ENCODE peak calls at places on chromosomes 3 and 15, in nine cellular contexts. V is neural progenitor cell, L is mucosa of descending colon, P is transverse colon, U is mammary epithelial cell, K is uterus, N is IMR-90, X is esophagus muscularis mucosa, D is tibial artery. E is an unnamed sample.

GRCh38 chr15:52709172-52709979 is 30.2 kb upstream of the ATOSA start:
- DNase-seq in V (peak; percentile 89), L (peak; percentile 68), P (peak; percentile 85), U (no peak), K (no peak), N (no peak), X (no peak), D (no peak), E (peak; percentile 68)

GRCh38 chr3:139113766-139114165 is 69.1 kb upstream of the PRR23C start:
- DNase-seq in V (no peak), L (no peak), P (no peak), U (no peak), K (no peak), N (no peak), X (peak; percentile 78), D (no peak), E (no peak)

GRCh38 chr3:47266709-47267489 is 15.7 kb downstream of the KIF9 start:
- DNase-seq in V (no peak), L (no peak), P (peak; percentile 63), U (peak; percentile 93), K (peak; percentile 81), N (peak; percentile 96), X (no peak), D (peak; percentile 70), E (peak; percentile 25)

GRCh38 chr15:63178034-63178433 is 11.4 kb upstream of the RAB8B start:
- DNase-seq in V (no peak), L (no peak), P (no peak), U (no peak), K (no peak), N (no peak), X (no peak), D (no peak), E (no peak)

GRCh38 chr15:51132384-51133139 is 37.9 kb upstream of the TNFAIP8L3 start:
- DNase-seq in V (peak; percentile 61), L (no peak), P (peak; percentile 49), U (peak; percentile 72), K (peak; percentile 74), N (peak; percentile 96), X (no peak), D (peak; percentile 88), E (no peak)

GRCh38 chr15:96553931-96554330 is 223.4 kb downstream of the NR2F2 start:
- DNase-seq in V (no peak), L (no peak), P (no peak), U (peak; percentile 8), K (no peak), N (no peak), X (no peak), D (no peak), E (no peak)

GRCh38 chr3:36738701-36739100 is 25.7 kb downstream of the DCLK3 start:
- DNase-seq in V (no peak), L (no peak), P (no peak), U (no peak), K (no peak), N (no peak), X (no peak), D (no peak), E (no peak)

GRCh38 chr3:29560031-29560430 is 279.2 kb downstream of the RBMS3 start:
- DNase-seq in V (no peak), L (no peak), P (no peak), U (no peak), K (no peak), N (no peak), X (no peak), D (no peak), E (no peak)

GRCh38 chr15:78752492-78753358 is 58.5 kb downstream of the ADAMTS7 start:
- DNase-seq in V (peak; percentile 23), L (no peak), P (no peak), U (no peak), K (no peak), N (no peak), X (no peak), D (no peak), E (no peak)

GRCh38 chr3:113754486-113755159 is 7.8 kb downstream of the ATP6V1A start:
- DNase-seq in V (no peak), L (no peak), P (no peak), U (no peak), K (no peak), N (no peak), X (no peak), D (no peak), E (no peak)

GRCh38 chr3:11476814-11477213 is 166.9 kb downstream of the VGLL4 start:
- DNase-seq in V (no peak), L (no peak), P (no peak), U (no peak), K (no peak), N (no peak), X (no peak), D (no peak), E (no peak)

GRCh38 chr3:195001961-195002861 is 268.7 kb downstream of the XXYLT1 start:
- DNase-seq in V (peak; percentile 75), L (peak; percentile 81), P (peak; percentile 78), U (peak; percentile 52), K (peak; percentile 34), N (peak; percentile 34), X (no peak), D (peak; percentile 63), E (peak; percentile 45)

GRCh38 chr3:47661121-47661752 is 82.6 kb upstream of the CSPG5 start:
- DNase-seq in V (no peak), L (no peak), P (no peak), U (peak; percentile 27), K (peak; percentile 20), N (peak; percentile 85), X (no peak), D (no peak), E (peak; percentile 63)

GRCh38 chr3:168044049-168044448 is 51.7 kb downstream of the GOLIM4 start:
- DNase-seq in V (no peak), L (no peak), P (no peak), U (no peak), K (no peak), N (no peak), X (no peak), D (no peak), E (no peak)

GRCh38 chr3:13465236-13465958 is 14.7 kb upstream of the HDAC11 start:
- DNase-seq in V (no peak), L (no peak), P (no peak), U (no peak), K (no peak), N (no peak), X (no peak), D (peak; percentile 12), E (no peak)

GRCh38 chr15:69524296-69524695 is 71.7 kb downstream of the RPLP1 start:
- DNase-seq in V (peak; percentile 55), L (no peak), P (peak; percentile 35), U (no peak), K (no peak), N (no peak), X (no peak), D (no peak), E (no peak)

GRCh38 chr3:106399773-106400172 is 531.0 kb upstream of the CBLB start:
- DNase-seq in V (peak; percentile 83), L (no peak), P (no peak), U (no peak), K (no peak), N (no peak), X (no peak), D (no peak), E (no peak)
- H3K4me3 ChIP-seq in V (no peak overlapping the region), L (no peak overlapping the region), P (no peak overlapping the region), U (no peak overlapping the region), K (no peak overlapping the region), N (no peak overlapping the region), X (no peak overlapping the region), D (no peak overlapping the region), E (no peak overlapping the region)

DNA sequence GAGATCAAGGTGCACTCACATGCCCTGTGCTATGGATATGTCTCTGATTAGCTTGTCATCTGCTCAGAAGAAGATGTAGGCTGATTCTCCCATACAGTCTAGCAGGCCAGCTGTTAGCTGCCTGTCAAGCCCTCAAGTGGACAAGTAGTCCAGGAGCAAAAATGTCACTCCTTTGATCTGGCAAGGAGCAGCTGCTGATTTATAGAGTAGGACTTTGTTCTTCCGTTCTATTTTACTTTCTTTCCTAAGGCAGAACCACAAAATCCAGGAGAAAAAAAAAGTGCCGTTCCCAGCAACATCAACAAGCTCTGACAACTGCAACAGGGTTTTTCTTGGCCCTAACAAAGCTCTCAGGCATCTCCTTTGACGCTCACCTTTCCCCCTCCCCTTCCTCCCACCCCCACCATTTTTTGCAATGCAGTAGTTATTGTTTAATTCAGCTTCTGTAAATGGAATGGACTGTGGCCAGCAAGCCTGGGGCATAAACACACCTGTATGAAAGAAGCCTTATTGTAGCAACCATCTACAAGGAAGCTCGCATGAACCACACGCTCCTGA is 196.3 kb downstream of the MEIS2 start:
- DNase-seq in V (no peak), L (no peak), P (no peak), U (peak; percentile 89), K (no peak), N (no peak), X (no peak), D (no peak), E (peak; percentile 31)
- H3K4me1 ChIP-seq in V (peaks cover 69% of the 10 kb centered on the region), L (no peaks in the 10 kb centered on the region), P (peaks cover 11% of the 10 kb centered on the region), U (peaks cover 13% of the 10 kb centered on the region), K (no peaks in the 10 kb centered on the region), N (peaks cover 4% of the 10 kb centered on the region), X (peaks cover 19% of the 10 kb centered on the region), D (no peaks in the 10 kb centered on the region), E (no peaks in the 10 kb centered on the region)

GRCh38 chr3:55959681-55960080 is 472.6 kb upstream of the WNT5A start:
- DNase-seq in V (no peak), L (no peak), P (no peak), U (no peak), K (no peak), N (no peak), X (no peak), D (no peak), E (no peak)

GRCh38 chr3:55963611-55964010 is 476.5 kb upstream of the WNT5A start:
- DNase-seq in V (no peak), L (no peak), P (no peak), U (no peak), K (no peak), N (no peak), X (no peak), D (no peak), E (no peak)

GRCh38 chr3:55955891-55956477 is 468.9 kb upstream of the WNT5A start:
- DNase-seq in V (no peak), L (no peak), P (no peak), U (no peak), K (no peak), N (peak; percentile 3), X (no peak), D (no peak), E (no peak)

GRCh38 chr3:55964491-55964980 is 477.4 kb upstream of the WNT5A start:
- DNase-seq in V (no peak), L (no peak), P (no peak), U (no peak), K (no peak), N (no peak), X (no peak), D (no peak), E (no peak)

DNA sequence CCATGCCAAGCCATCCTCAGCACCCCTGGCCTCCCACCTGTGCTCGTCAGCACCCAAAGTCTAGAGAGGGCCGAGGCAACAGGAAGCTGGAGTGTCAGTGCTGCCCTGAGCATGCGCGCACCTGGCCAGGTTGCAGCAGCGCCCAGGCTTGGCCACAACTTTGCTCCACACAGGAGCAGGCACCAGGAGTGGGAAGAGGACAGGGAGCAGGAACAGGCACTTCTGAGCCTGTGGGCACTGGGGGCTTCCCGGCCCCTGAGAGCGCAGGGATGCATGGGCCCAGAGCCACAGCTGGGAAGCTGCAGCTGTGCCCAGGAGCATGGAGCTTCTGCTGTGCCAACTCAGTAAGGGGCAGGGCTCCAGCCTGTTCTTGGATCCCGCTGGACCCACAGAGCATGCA is 471.5 kb upstream of the WNT5A start:
- DNase-seq in V (no peak), L (no peak), P (no peak), U (no peak), K (no peak), N (no peak), X (no peak), D (no peak), E (no peak)
- TF ChIP-seq CTCF in V (no peak), L (no peak), P (no peak), U (no peak), K (no peak), N (no peak), X (no peak), D (no peak), E (no peak)

GRCh38 chr15:23647421-23648375 is at the start of gene MAGEL2:
- DNase-seq in V (peak; percentile 77), L (peak; percentile 42), P (no peak), U (no peak), K (no peak), N (no peak), X (no peak), D (no peak), E (no peak)
- H3K4me3 ChIP-seq in V (peak within 1 kb of the TSS; percentile 80), L (no peak within 1 kb of the TSS), P (peak within 1 kb of the TSS; percentile 29), U (no peak within 1 kb of the TSS), K (peak within 1 kb of the TSS; percentile 26), N (peak within 1 kb of the TSS; percentile 53), X (peak within 1 kb of the TSS; percentile 24), D (no peak within 1 kb of the TSS), E (peak within 1 kb of the TSS; percentile 39)

E was measured in pancreas.